ENCODE peak calls at places on chromosomes 6 and 20, in eight cellular contexts. One of them, this sample, is unnamed.

GRCh38 chr6:167501831-167502385 is 177.0 kb downstream of the TTLL2 start:
- DNase-seq in astrocyte: no peak
- DNase-seq in HL-60: no peak
- DNase-seq in BE2C: peak
- DNase-seq in mucosa of descending colon: peak
- DNase-seq in suprapubic skin: no peak
- DNase-seq in lower leg skin: no peak
- DNase-seq in fibroblast of the aortic adventitia: no peak
- DNase-seq in this sample: no peak

GRCh38 chr6:5303711-5304110 is 42.4 kb downstream of the FARS2 start:
- DNase-seq in suprapubic skin: no peak
- DNase-seq in lower leg skin: no peak
- DNase-seq in astrocyte: no peak
- DNase-seq in BE2C: no peak
- DNase-seq in mucosa of descending colon: no peak
- DNase-seq in fibroblast of the aortic adventitia: no peak
- DNase-seq in HL-60: no peak
- DNase-seq in this sample: no peak

GRCh38 chr20:37411408-37412306 is 65.7 kb downstream of the SRC start:
- DNase-seq in BE2C: no peak
- DNase-seq in mucosa of descending colon: no peak
- DNase-seq in astrocyte: no peak
- DNase-seq in suprapubic skin: no peak
- DNase-seq in HL-60: peak
- DNase-seq in lower leg skin: no peak
- DNase-seq in fibroblast of the aortic adventitia: no peak
- DNase-seq in this sample: peak

GRCh38 chr6:31870385-31870921 is 7.8 kb upstream of the NEU1 start:
- DNase-seq in fibroblast of the aortic adventitia: no peak
- DNase-seq in lower leg skin: no peak
- DNase-seq in mucosa of descending colon: no peak
- DNase-seq in suprapubic skin: no peak
- DNase-seq in astrocyte: no peak
- DNase-seq in BE2C: no peak
- DNase-seq in HL-60: no peak
- DNase-seq in this sample: no peak

GRCh38 chr20:14947536-14947935 is 610.1 kb upstream of the FLRT3 start:
- DNase-seq in HL-60: no peak
- DNase-seq in BE2C: no peak
- DNase-seq in fibroblast of the aortic adventitia: no peak
- DNase-seq in lower leg skin: no peak
- DNase-seq in astrocyte: no peak
- DNase-seq in mucosa of descending colon: no peak
- DNase-seq in suprapubic skin: no peak
- DNase-seq in this sample: no peak

GRCh38 chr6:44401138-44401537 is 13.6 kb downstream of the CDC5L start:
- DNase-seq in mucosa of descending colon: no peak
- DNase-seq in suprapubic skin: no peak
- DNase-seq in lower leg skin: no peak
- DNase-seq in astrocyte: no peak
- DNase-seq in BE2C: no peak
- DNase-seq in fibroblast of the aortic adventitia: peak
- DNase-seq in HL-60: no peak
- DNase-seq in this sample: no peak

GRCh38 chr20:62054451-62054953 is 11.2 kb downstream of the TAF4 start:
- DNase-seq in suprapubic skin: no peak
- DNase-seq in fibroblast of the aortic adventitia: no peak
- DNase-seq in lower leg skin: no peak
- DNase-seq in astrocyte: no peak
- DNase-seq in mucosa of descending colon: no peak
- DNase-seq in HL-60: no peak
- DNase-seq in BE2C: no peak
- DNase-seq in this sample: no peak

GRCh38 chr6:91045152-91045551 is 458.3 kb upstream of the MAP3K7 start:
- DNase-seq in lower leg skin: no peak
- DNase-seq in mucosa of descending colon: no peak
- DNase-seq in astrocyte: no peak
- DNase-seq in fibroblast of the aortic adventitia: no peak
- DNase-seq in suprapubic skin: no peak
- DNase-seq in BE2C: no peak
- DNase-seq in HL-60: no peak
- DNase-seq in this sample: no peak

GRCh38 chr6:83867527-83868161 is 8.2 kb downstream of the CYB5R4 start:
- DNase-seq in BE2C: peak
- DNase-seq in fibroblast of the aortic adventitia: peak
- DNase-seq in suprapubic skin: no peak
- DNase-seq in astrocyte: peak
- DNase-seq in HL-60: peak
- DNase-seq in mucosa of descending colon: peak
- DNase-seq in lower leg skin: peak
- DNase-seq in this sample: peak

GRCh38 chr6:25423358-25423757 is 144.2 kb downstream of the CARMIL1 start:
- DNase-seq in astrocyte: no peak
- DNase-seq in suprapubic skin: no peak
- DNase-seq in fibroblast of the aortic adventitia: no peak
- DNase-seq in BE2C: no peak
- DNase-seq in mucosa of descending colon: no peak
- DNase-seq in lower leg skin: no peak
- DNase-seq in HL-60: no peak
- DNase-seq in this sample: no peak

GRCh38 chr6:2351807-2352431 is 106.5 kb upstream of the GMDS start:
- DNase-seq in lower leg skin: no peak
- DNase-seq in astrocyte: peak
- DNase-seq in BE2C: no peak
- DNase-seq in suprapubic skin: no peak
- DNase-seq in mucosa of descending colon: no peak
- DNase-seq in fibroblast of the aortic adventitia: peak
- DNase-seq in HL-60: no peak
- DNase-seq in this sample: peak

GRCh38 chr6:2661651-2662050 is 89.1 kb downstream of the MYLK4 start:
- DNase-seq in HL-60: no peak
- DNase-seq in fibroblast of the aortic adventitia: no peak
- DNase-seq in BE2C: no peak
- DNase-seq in suprapubic skin: no peak
- DNase-seq in astrocyte: no peak
- DNase-seq in mucosa of descending colon: no peak
- DNase-seq in lower leg skin: no peak
- DNase-seq in this sample: no peak

GRCh38 chr6:158481612-158482473 is 78.0 kb upstream of the TMEM181 start:
- DNase-seq in mucosa of descending colon: no peak
- DNase-seq in lower leg skin: no peak
- DNase-seq in astrocyte: peak
- DNase-seq in BE2C: no peak
- DNase-seq in HL-60: no peak
- DNase-seq in fibroblast of the aortic adventitia: peak
- DNase-seq in suprapubic skin: no peak
- DNase-seq in this sample: peak

GRCh38 chr6:167153523-167153959 is 4.2 kb downstream of the GPR31 start:
- DNase-seq in HL-60: peak
- DNase-seq in fibroblast of the aortic adventitia: peak
- DNase-seq in suprapubic skin: no peak
- DNase-seq in BE2C: no peak
- DNase-seq in mucosa of descending colon: peak
- DNase-seq in astrocyte: peak
- DNase-seq in lower leg skin: no peak
- DNase-seq in this sample: no peak

GRCh38 chr6:39439342-39440038 is 117.0 kb upstream of the KCNK16 start:
- DNase-seq in lower leg skin: no peak
- DNase-seq in BE2C: no peak
- DNase-seq in mucosa of descending colon: no peak
- DNase-seq in fibroblast of the aortic adventitia: no peak
- DNase-seq in astrocyte: no peak
- DNase-seq in HL-60: no peak
- DNase-seq in suprapubic skin: no peak
- DNase-seq in this sample: no peak

GRCh38 chr6:40719671-40720374 is 132.7 kb upstream of the LRFN2 start:
- DNase-seq in fibroblast of the aortic adventitia: peak
- DNase-seq in lower leg skin: no peak
- DNase-seq in BE2C: peak
- DNase-seq in suprapubic skin: no peak
- DNase-seq in HL-60: no peak
- DNase-seq in astrocyte: peak
- DNase-seq in mucosa of descending colon: peak
- DNase-seq in this sample: peak

DNA sequence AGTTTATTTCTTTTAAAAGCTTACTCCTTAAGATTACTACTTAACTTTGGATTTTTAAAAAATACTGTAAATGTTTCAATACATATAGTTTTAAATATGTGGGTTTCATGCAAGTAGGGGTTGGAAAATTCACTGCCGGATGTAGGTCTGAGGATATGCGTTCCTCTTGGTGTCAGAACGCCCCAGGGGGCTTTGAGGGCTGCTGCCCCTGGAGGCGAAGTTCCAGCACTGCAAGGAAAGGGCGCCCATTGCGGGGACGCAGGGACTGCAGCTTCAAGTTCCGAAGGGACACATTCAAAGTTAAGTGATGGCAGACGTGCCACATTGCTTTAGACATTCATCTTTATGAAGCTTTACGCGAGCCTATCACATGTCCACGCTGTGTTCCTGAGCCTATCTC is 152.9 kb downstream of the SOD2 start:
- DNase-seq in suprapubic skin: no peak
- DNase-seq in astrocyte: no peak
- DNase-seq in BE2C: peak
- DNase-seq in mucosa of descending colon: no peak
- DNase-seq in lower leg skin: no peak
- DNase-seq in fibroblast of the aortic adventitia: no peak
- DNase-seq in HL-60: no peak
- DNase-seq in this sample: no peak
- TF ChIP-seq CTCF in suprapubic skin: no peak
- TF ChIP-seq CTCF in astrocyte: no peak
- TF ChIP-seq CTCF in BE2C: peak
- TF ChIP-seq CTCF in mucosa of descending colon: no peak
- TF ChIP-seq CTCF in lower leg skin: no peak
- TF ChIP-seq CTCF in fibroblast of the aortic adventitia: no peak
- TF ChIP-seq CTCF in HL-60: no peak
- TF ChIP-seq CTCF in this sample: peak

GRCh38 chr20:20837574-20838021 is 125.2 kb upstream of the RALGAPA2 start:
- DNase-seq in astrocyte: peak
- DNase-seq in BE2C: peak
- DNase-seq in HL-60: peak
- DNase-seq in suprapubic skin: no peak
- DNase-seq in fibroblast of the aortic adventitia: peak
- DNase-seq in lower leg skin: no peak
- DNase-seq in mucosa of descending colon: peak
- DNase-seq in this sample: peak
- H3K4me3 ChIP-seq in astrocyte: no peak
- H3K4me3 ChIP-seq in BE2C: no peak
- H3K4me3 ChIP-seq in HL-60: no peak
- H3K4me3 ChIP-seq in suprapubic skin: no peak
- H3K4me3 ChIP-seq in fibroblast of the aortic adventitia: no peak
- H3K4me3 ChIP-seq in lower leg skin: no peak
- H3K4me3 ChIP-seq in mucosa of descending colon: no peak
- H3K4me3 ChIP-seq in this sample: no peak

GRCh38 chr20:57573893-57574292 is 13.0 kb downstream of the PCK1 start:
- DNase-seq in mucosa of descending colon: no peak
- DNase-seq in lower leg skin: no peak
- DNase-seq in BE2C: peak
- DNase-seq in HL-60: no peak
- DNase-seq in astrocyte: no peak
- DNase-seq in suprapubic skin: no peak
- DNase-seq in fibroblast of the aortic adventitia: no peak
- DNase-seq in this sample: no peak
- TF ChIP-seq CTCF in mucosa of descending colon: no peak
- TF ChIP-seq CTCF in lower leg skin: no peak
- TF ChIP-seq CTCF in BE2C: peak
- TF ChIP-seq CTCF in HL-60: no peak
- TF ChIP-seq CTCF in astrocyte: peak
- TF ChIP-seq CTCF in suprapubic skin: no peak
- TF ChIP-seq CTCF in fibroblast of the aortic adventitia: no peak
- TF ChIP-seq CTCF in this sample: no peak

DNA sequence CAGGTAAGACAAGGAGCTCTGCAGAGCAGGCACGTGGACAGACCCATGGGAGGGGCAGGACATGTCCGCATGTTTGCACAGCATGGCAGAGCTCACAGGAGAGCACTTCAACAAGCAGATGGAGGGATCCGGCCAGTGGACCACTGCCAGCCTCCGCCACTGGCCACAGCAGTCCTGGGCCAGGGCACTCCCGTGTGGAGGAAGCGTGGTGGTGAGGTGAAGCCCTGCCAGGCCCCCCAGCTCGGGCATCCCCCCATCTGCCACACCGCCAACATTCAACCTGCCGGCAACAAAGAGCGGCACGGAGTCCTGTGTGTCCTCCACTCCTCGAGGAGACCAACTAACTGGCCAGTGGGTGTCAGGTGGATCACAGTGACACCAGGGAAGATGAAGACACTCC is 104.3 kb upstream of the AGPAT4 start:
- DNase-seq in fibroblast of the aortic adventitia: no peak
- DNase-seq in suprapubic skin: no peak
- DNase-seq in lower leg skin: no peak
- DNase-seq in astrocyte: no peak
- DNase-seq in BE2C: no peak
- DNase-seq in HL-60: no peak
- DNase-seq in mucosa of descending colon: no peak
- DNase-seq in this sample: no peak
- H3K4me3 ChIP-seq in fibroblast of the aortic adventitia: no peak
- H3K4me3 ChIP-seq in suprapubic skin: no peak
- H3K4me3 ChIP-seq in lower leg skin: no peak
- H3K4me3 ChIP-seq in astrocyte: no peak
- H3K4me3 ChIP-seq in BE2C: no peak
- H3K4me3 ChIP-seq in HL-60: no peak
- H3K4me3 ChIP-seq in mucosa of descending colon: no peak
- H3K4me3 ChIP-seq in this sample: no peak

DNA sequence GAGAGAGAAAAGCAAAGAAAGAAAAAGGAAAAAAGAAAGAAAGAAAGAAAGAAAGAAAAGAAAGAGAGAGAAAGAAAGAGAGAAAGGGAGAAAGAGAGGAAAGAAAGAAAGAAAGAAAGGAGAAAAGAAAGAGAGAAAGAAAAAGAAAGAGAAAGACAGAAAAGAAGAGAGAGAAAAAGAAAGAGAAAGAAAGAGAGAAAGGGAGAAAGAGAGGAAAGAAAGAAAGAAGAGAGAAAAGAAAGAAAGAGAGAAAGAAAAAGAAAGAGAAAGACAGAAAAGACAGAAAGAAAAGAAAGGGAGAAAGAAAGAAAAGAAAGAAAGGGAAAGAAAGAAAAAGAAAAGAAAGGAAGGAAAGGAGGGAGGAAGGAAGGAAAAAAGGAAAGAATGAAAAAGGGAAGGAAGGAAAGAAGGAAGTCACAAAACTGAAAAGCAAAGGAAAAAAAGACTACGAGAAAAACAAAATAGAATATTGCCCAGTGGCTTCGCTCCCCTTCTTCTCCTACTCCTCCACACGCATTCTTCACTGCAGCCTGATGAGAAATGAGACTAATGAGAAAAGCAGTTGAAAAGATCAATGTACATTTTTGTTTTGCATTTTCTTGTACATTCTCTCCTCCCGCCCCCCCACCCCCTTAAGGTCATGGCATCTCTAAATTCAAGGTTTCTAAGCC is 170.0 kb downstream of the SOD2 start:
- DNase-seq in HL-60: no peak
- DNase-seq in fibroblast of the aortic adventitia: no peak
- DNase-seq in mucosa of descending colon: no peak
- DNase-seq in suprapubic skin: no peak
- DNase-seq in lower leg skin: no peak
- DNase-seq in astrocyte: no peak
- DNase-seq in BE2C: no peak
- DNase-seq in this sample: no peak
- TF ChIP-seq CTCF in HL-60: no peak
- TF ChIP-seq CTCF in fibroblast of the aortic adventitia: no peak
- TF ChIP-seq CTCF in mucosa of descending colon: no peak
- TF ChIP-seq CTCF in suprapubic skin: no peak
- TF ChIP-seq CTCF in lower leg skin: no peak
- TF ChIP-seq CTCF in astrocyte: no peak
- TF ChIP-seq CTCF in BE2C: no peak
- TF ChIP-seq CTCF in this sample: no peak

This sample was measured in fibroblast of villous mesenchyme.